ENCODE peak calls at places on chromosomes 3 and 15, in five cellular contexts. One of them, this sample, is unnamed.
A peak's percentile ranks its signal among the peaks of the same experiment; 100 is the strongest.

GRCh38 chr3:161171113-161171512 is 50.0 kb upstream of the NMD3 start:
- DNase-seq in hippocampal formation: no peak
- DNase-seq in SK-MEL-5: no peak
- DNase-seq in retina: no peak
- DNase-seq in Caki2: no peak
- DNase-seq in this sample: peak; percentile 80

GRCh38 chr3:152261329-152261728 is 7.4 kb upstream of the MBNL1 start:
- DNase-seq in retina: no peak
- DNase-seq in SK-MEL-5: no peak
- DNase-seq in Caki2: no peak
- DNase-seq in hippocampal formation: no peak
- DNase-seq in this sample: no peak

GRCh38 chr3:150681037-150681436 is 22.7 kb downstream of the ERICH6 start:
- DNase-seq in hippocampal formation: no peak
- DNase-seq in SK-MEL-5: no peak
- DNase-seq in Caki2: no peak
- DNase-seq in retina: no peak
- DNase-seq in this sample: no peak

GRCh38 chr3:128804017-128804816 is 75.2 kb upstream of the ACAD9 start:
- DNase-seq in hippocampal formation: peak; percentile 21
- DNase-seq in SK-MEL-5: peak; percentile 37
- DNase-seq in Caki2: no peak
- DNase-seq in retina: no peak
- DNase-seq in this sample: no peak

GRCh38 chr15:68666120-68666811 is 87.5 kb downstream of the CORO2B start:
- DNase-seq in SK-MEL-5: no peak
- DNase-seq in Caki2: no peak
- DNase-seq in retina: no peak
- DNase-seq in hippocampal formation: no peak
- DNase-seq in this sample: no peak

GRCh38 chr3:183584246-183584913 is 28.9 kb upstream of the KLHL6 start:
- DNase-seq in SK-MEL-5: no peak
- DNase-seq in retina: peak; percentile 45
- DNase-seq in Caki2: no peak
- DNase-seq in hippocampal formation: no peak
- DNase-seq in this sample: peak; percentile 84

GRCh38 chr15:35545316-35545824 is 595 bp downstream of the DPH6 start:
- DNase-seq in SK-MEL-5: peak; percentile 62
- DNase-seq in hippocampal formation: no peak
- DNase-seq in Caki2: no peak
- DNase-seq in retina: no peak
- DNase-seq in this sample: peak; percentile 57

GRCh38 chr15:101528917-101529299 is 39.4 kb upstream of the PCSK6 start:
- DNase-seq in Caki2: no peak
- DNase-seq in retina: no peak
- DNase-seq in hippocampal formation: no peak
- DNase-seq in SK-MEL-5: no peak
- DNase-seq in this sample: peak; percentile 30

GRCh38 chr15:56734013-56734625 is 810 bp upstream of the ZNF280D start:
- DNase-seq in SK-MEL-5: no peak
- DNase-seq in Caki2: peak; percentile 2
- DNase-seq in retina: no peak
- DNase-seq in hippocampal formation: no peak
- DNase-seq in this sample: no peak

GRCh38 chr3:144821583-144821982 is 850.0 kb downstream of the DIPK2A start:
- DNase-seq in Caki2: no peak
- DNase-seq in retina: no peak
- DNase-seq in SK-MEL-5: no peak
- DNase-seq in hippocampal formation: no peak
- DNase-seq in this sample: no peak

GRCh38 chr3:13479332-13479581 is 849 bp upstream of the HDAC11 start:
- DNase-seq in retina: no peak
- DNase-seq in hippocampal formation: peak; percentile 92
- DNase-seq in Caki2: no peak
- DNase-seq in SK-MEL-5: peak; percentile 78
- DNase-seq in this sample: peak; percentile 49

GRCh38 chr3:77426531-77426930 is 386.6 kb downstream of the ROBO2 start:
- DNase-seq in SK-MEL-5: no peak
- DNase-seq in Caki2: no peak
- DNase-seq in retina: no peak
- DNase-seq in hippocampal formation: no peak
- DNase-seq in this sample: no peak

GRCh38 chr3:116391296-116392201 is 53.7 kb downstream of the LSAMP start:
- DNase-seq in SK-MEL-5: no peak
- DNase-seq in Caki2: no peak
- DNase-seq in hippocampal formation: no peak
- DNase-seq in retina: no peak
- DNase-seq in this sample: no peak

GRCh38 chr3:17974206-17974841 is 231.9 kb upstream of the TBC1D5 start:
- DNase-seq in Caki2: no peak
- DNase-seq in SK-MEL-5: peak; percentile 15
- DNase-seq in hippocampal formation: no peak
- DNase-seq in retina: no peak
- DNase-seq in this sample: no peak

GRCh38 chr3:23235264-23235663 is 32.1 kb downstream of the UBE2E2 start:
- DNase-seq in SK-MEL-5: no peak
- DNase-seq in Caki2: no peak
- DNase-seq in retina: no peak
- DNase-seq in hippocampal formation: no peak
- DNase-seq in this sample: no peak

GRCh38 chr15:60701261-60702019 is 222.5 kb upstream of the ICE2 start:
- DNase-seq in retina: no peak
- DNase-seq in SK-MEL-5: no peak
- DNase-seq in Caki2: no peak
- DNase-seq in hippocampal formation: no peak
- DNase-seq in this sample: no peak

GRCh38 chr15:85615930-85616329 is 178.8 kb downstream of the KLHL25 start:
- DNase-seq in Caki2: no peak
- DNase-seq in hippocampal formation: no peak
- DNase-seq in SK-MEL-5: peak; percentile 76
- DNase-seq in retina: no peak
- DNase-seq in this sample: peak; percentile 18

GRCh38 chr3:16503191-16503776 is 10.2 kb downstream of the RFTN1 start:
- DNase-seq in retina: no peak
- DNase-seq in Caki2: no peak
- DNase-seq in SK-MEL-5: no peak
- DNase-seq in hippocampal formation: no peak
- DNase-seq in this sample: no peak

GRCh38 chr3:39125837-39126500 is 18.5 kb downstream of the TTC21A start:
- DNase-seq in Caki2: peak; percentile 26
- DNase-seq in hippocampal formation: no peak
- DNase-seq in retina: no peak
- DNase-seq in SK-MEL-5: no peak
- DNase-seq in this sample: no peak

GRCh38 chr3:194687638-194688206 is 2.0 kb downstream of the FAM43A start:
- DNase-seq in hippocampal formation: no peak
- DNase-seq in SK-MEL-5: no peak
- DNase-seq in Caki2: no peak
- DNase-seq in retina: no peak
- DNase-seq in this sample: peak; percentile 35

GRCh38 chr3:57809609-57809968 is 53.5 kb downstream of the SLMAP start:
- DNase-seq in Caki2: no peak
- DNase-seq in hippocampal formation: no peak
- DNase-seq in retina: no peak
- DNase-seq in SK-MEL-5: no peak
- DNase-seq in this sample: no peak

GRCh38 chr15:70164910-70165791 is 67.4 kb upstream of the TLE3 start:
- DNase-seq in SK-MEL-5: peak; percentile 6
- DNase-seq in Caki2: no peak
- DNase-seq in retina: peak; percentile 72
- DNase-seq in hippocampal formation: no peak
- DNase-seq in this sample: no peak

GRCh38 chr3:37466660-37467359 is 292.4 kb upstream of the LRRFIP2 start:
- DNase-seq in Caki2: no peak
- DNase-seq in SK-MEL-5: peak; percentile 61
- DNase-seq in retina: no peak
- DNase-seq in hippocampal formation: no peak
- DNase-seq in this sample: no peak

GRCh38 chr3:178352300-178353021 is 183.8 kb upstream of the KCNMB2 start:
- DNase-seq in Caki2: peak; percentile 74
- DNase-seq in SK-MEL-5: no peak
- DNase-seq in retina: peak; percentile 33
- DNase-seq in hippocampal formation: no peak
- DNase-seq in this sample: no peak

GRCh38 chr15:42133892-42134502 is 22.4 kb downstream of the PLA2G4F start:
- DNase-seq in SK-MEL-5: peak; percentile 74
- DNase-seq in Caki2: peak; percentile 22
- DNase-seq in retina: no peak
- DNase-seq in hippocampal formation: no peak
- DNase-seq in this sample: peak; percentile 51

GRCh38 chr3:157618075-157618760 is 115.0 kb upstream of the VEPH1 start:
- DNase-seq in hippocampal formation: peak; percentile 82
- DNase-seq in SK-MEL-5: peak; percentile 79
- DNase-seq in retina: peak; percentile 53
- DNase-seq in Caki2: peak; percentile 78
- DNase-seq in this sample: peak; percentile 39

GRCh38 chr15:88179562-88179961 is 77.0 kb downstream of the NTRK3 start:
- DNase-seq in Caki2: no peak
- DNase-seq in SK-MEL-5: no peak
- DNase-seq in retina: peak; percentile 57
- DNase-seq in hippocampal formation: no peak
- DNase-seq in this sample: no peak

GRCh38 chr3:101070260-101071121 is 77.3 kb upstream of the ABI3BP start:
- DNase-seq in retina: no peak
- DNase-seq in SK-MEL-5: peak; percentile 72
- DNase-seq in hippocampal formation: no peak
- DNase-seq in Caki2: peak; percentile 30
- DNase-seq in this sample: peak; percentile 41

GRCh38 chr15:75177360-75178071 is 24.2 kb upstream of the C15orf39 start:
- DNase-seq in hippocampal formation: no peak
- DNase-seq in SK-MEL-5: no peak
- DNase-seq in retina: peak; percentile 22
- DNase-seq in Caki2: no peak
- DNase-seq in this sample: no peak

GRCh38 chr3:1275495-1275894 is 182.7 kb downstream of the CNTN6 start:
- DNase-seq in hippocampal formation: no peak
- DNase-seq in Caki2: no peak
- DNase-seq in SK-MEL-5: peak; percentile 93
- DNase-seq in retina: no peak
- DNase-seq in this sample: no peak

GRCh38 chr3:184601576-184602405 is 40.2 kb downstream of the EPHB3 start:
- DNase-seq in retina: no peak
- DNase-seq in Caki2: no peak
- DNase-seq in SK-MEL-5: no peak
- DNase-seq in hippocampal formation: no peak
- DNase-seq in this sample: no peak

GRCh38 chr15:67063689-67064606 is 1.5 kb upstream of the SMAD3 start:
- DNase-seq in hippocampal formation: no peak
- DNase-seq in Caki2: peak; percentile 92
- DNase-seq in retina: peak; percentile 79
- DNase-seq in SK-MEL-5: no peak
- DNase-seq in this sample: no peak

GRCh38 chr3:100900671-100901070 is 92.5 kb downstream of the ABI3BP start:
- DNase-seq in retina: no peak
- DNase-seq in SK-MEL-5: no peak
- DNase-seq in Caki2: no peak
- DNase-seq in hippocampal formation: no peak
- DNase-seq in this sample: no peak

GRCh38 chr3:51384145-51384729 is 854 bp upstream of the MANF start:
- DNase-seq in hippocampal formation: no peak
- DNase-seq in retina: no peak
- DNase-seq in SK-MEL-5: no peak
- DNase-seq in Caki2: no peak
- DNase-seq in this sample: no peak

This sample was measured in adrenal gland.